ENCODE peak calls at places on chromosome 1, in eight cellular contexts. W is cardiac muscle cell, Y is GM06990, X is transverse colon, K is pancreas, C is Peyer's patch, Z is GM23338, R is K562. D is an unnamed sample. For H3K27me3, the result is how much of the 10 kb centered on the place peaks cover.

GRCh38 chr1:103250441-103250861 is 142.1 kb upstream of the COL11A1 start:
- DNase-seq in W (no peak), C (no peak), X (no peak), K (no peak), Z (peak), R (no peak), Y (no peak), D (no peak)

GRCh38 chr1:156859523-156860112 is 701 bp upstream of the INSRR start:
- DNase-seq in R (no peak), W (no peak), Z (peak), C (no peak), K (no peak), Y (no peak), X (no peak), D (no peak)

GRCh38 chr1:231147896-231148295 is 14.0 kb upstream of the TRIM67 start:
- DNase-seq in Z (no peak), C (no peak), R (no peak), X (no peak), W (no peak), Y (no peak), K (no peak), D (no peak)

GRCh38 chr1:55699151-55699695 is 484.1 kb upstream of the USP24 start:
- DNase-seq in R (no peak), X (no peak), C (no peak), Y (no peak), K (no peak), W (no peak), Z (no peak), D (no peak)

GRCh38 chr1:183932412-183932811 is 105.1 kb downstream of the COLGALT2 start:
- DNase-seq in C (no peak), Z (no peak), Y (no peak), X (peak), R (no peak), W (no peak), K (peak), D (peak)

GRCh38 chr1:42157667-42158066 is 4.5 kb downstream of the GUCA2B start:
- DNase-seq in R (no peak), Y (no peak), Z (peak), K (no peak), C (no peak), X (no peak), W (no peak), D (no peak)

GRCh38 chr1:5574641-5575040 is 417.6 kb downstream of the NPHP4 start:
- DNase-seq in Y (no peak), C (no peak), Z (no peak), K (no peak), R (no peak), X (no peak), W (no peak), D (no peak)

GRCh38 chr1:20124451-20125057 is 5.2 kb upstream of the PLA2G2D start:
- DNase-seq in C (no peak), Y (peak), Z (no peak), R (peak), K (no peak), X (peak), W (no peak), D (peak)

GRCh38 chr1:203034422-203035110 is 8.3 kb downstream of the PPFIA4 start:
- DNase-seq in W (no peak), C (no peak), Z (no peak), K (no peak), Y (no peak), X (no peak), R (no peak), D (no peak)

GRCh38 chr1:182235952-182236650 is 155.5 kb downstream of the GLUL start:
- DNase-seq in C (peak), R (peak), X (peak), K (no peak), Z (no peak), W (peak), Y (no peak), D (peak)

GRCh38 chr1:154335351-154335714 is 10.0 kb downstream of the ATP8B2 start:
- DNase-seq in C (no peak), W (no peak), Z (no peak), R (no peak), K (no peak), Y (no peak), X (no peak), D (no peak)
- H3K4me3 ChIP-seq in C (no peak), W (no peak), Z (no peak), R (no peak), K (no peak), Y (no peak), X (no peak), D (no peak)

GRCh38 chr1:205811660-205812059 is 1.3 kb downstream of the SLC41A1 start:
- DNase-seq in W (peak), R (peak), Y (no peak), Z (no peak), C (no peak), X (no peak), K (peak), D (no peak)

GRCh38 chr1:205809942-205810345 is 3.1 kb downstream of the SLC41A1 start:
- DNase-seq in Z (no peak), C (no peak), W (no peak), Y (no peak), X (no peak), K (peak), R (no peak), D (no peak)

GRCh38 chr1:205812271-205812877 is 624 bp downstream of the SLC41A1 start:
- DNase-seq in W (peak), X (peak), Z (peak), R (peak), K (no peak), C (no peak), Y (no peak), D (no peak)

GRCh38 chr1:205809469-205809868 is 3.5 kb downstream of the SLC41A1 start:
- DNase-seq in X (no peak), C (no peak), Y (no peak), W (no peak), R (no peak), K (no peak), Z (no peak), D (no peak)

DNA sequence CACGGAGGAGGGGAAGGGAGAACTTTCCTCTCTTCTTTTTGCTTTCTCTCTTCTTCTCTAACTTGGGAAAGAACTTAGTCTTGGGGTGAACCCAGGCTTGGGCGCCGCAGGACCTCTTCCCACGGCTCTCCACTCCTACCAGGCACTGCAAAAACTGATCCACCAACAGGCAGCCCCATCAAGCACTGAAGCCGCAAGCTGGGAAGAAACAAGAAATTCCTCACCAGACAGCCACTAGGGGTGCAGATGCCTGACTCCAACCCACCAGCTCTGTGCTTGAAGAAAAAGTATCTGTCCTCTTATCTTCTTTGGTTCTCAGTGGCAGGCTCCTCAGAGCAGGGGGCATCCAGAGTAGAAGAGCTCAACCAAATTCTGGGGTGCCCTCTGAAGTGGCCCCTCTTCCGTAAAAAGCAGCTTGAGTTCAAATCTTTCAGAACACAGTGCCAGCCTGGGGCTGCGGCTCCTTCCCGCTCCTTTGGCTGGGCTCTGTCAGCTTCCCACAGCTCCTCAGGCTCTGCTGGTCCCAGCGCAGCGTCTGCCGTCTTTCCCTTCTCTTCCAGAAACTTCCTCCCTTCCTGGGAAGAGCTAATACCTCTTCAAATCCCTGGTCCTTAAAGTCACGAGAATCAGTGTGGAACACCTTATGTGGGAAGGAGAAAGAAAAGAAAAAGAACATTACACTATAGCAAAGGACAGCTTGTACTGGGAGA is 2.4 kb downstream of the SLC41A1 start:
- DNase-seq in K (no peak), X (no peak), R (no peak), C (no peak), Y (no peak), Z (peak), W (peak), D (no peak)
- TF ChIP-seq CTCF in K (no peak), X (no peak), R (peak), C (no peak), Y (no peak), Z (peak), W (peak), D (peak)

DNA sequence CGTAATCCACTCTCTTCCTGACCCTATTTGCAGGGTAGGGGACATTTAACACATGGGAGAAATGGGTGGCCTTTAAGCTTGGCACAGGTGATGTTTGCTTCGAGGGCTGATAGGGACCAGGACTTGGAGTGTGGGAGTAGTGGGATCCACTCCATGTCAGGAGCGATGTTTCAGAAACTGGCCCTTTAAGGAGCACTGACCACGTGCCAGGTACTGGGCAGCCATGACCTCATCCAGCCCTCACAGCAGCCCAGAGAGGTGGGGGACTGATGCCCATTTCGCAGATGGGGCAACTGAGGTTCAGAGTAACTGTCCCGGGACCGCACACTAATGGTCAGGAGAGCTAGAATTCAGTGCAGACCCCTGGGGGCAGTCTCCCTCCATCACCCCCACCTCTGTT is 11.4 kb downstream of the PADI3 start:
- DNase-seq in W (no peak), R (no peak), X (no peak), K (no peak), C (no peak), Y (no peak), Z (no peak), D (no peak)
- H3K27me3 ChIP-seq in W (under half), R (half or more), X (under half), K (under half), C (under half), Y (under half), Z (under half), D (under half)

GRCh38 chr1:220366269-220366668 is 94.0 kb upstream of the RAB3GAP2 start:
- DNase-seq in Z (no peak), X (no peak), Y (no peak), C (no peak), K (no peak), W (no peak), R (no peak), D (no peak)

GRCh38 chr1:220369511-220369910 is 97.3 kb upstream of the RAB3GAP2 start:
- DNase-seq in W (no peak), C (no peak), Z (no peak), X (no peak), K (no peak), Y (no peak), R (no peak), D (no peak)

GRCh38 chr1:220370041-220370700 is 97.9 kb upstream of the RAB3GAP2 start:
- DNase-seq in Z (no peak), K (no peak), X (no peak), Y (no peak), W (peak), C (no peak), R (no peak), D (peak)

GRCh38 chr1:220367833-220368232 is 95.6 kb upstream of the RAB3GAP2 start:
- DNase-seq in X (no peak), Y (no peak), Z (no peak), K (no peak), W (no peak), C (no peak), R (no peak), D (no peak)

GRCh38 chr1:220368352-220369265 is 96.4 kb upstream of the RAB3GAP2 start:
- DNase-seq in X (no peak), K (no peak), Z (peak), R (no peak), C (no peak), Y (no peak), W (no peak), D (peak)
- H3K4me3 ChIP-seq in X (no peak), K (no peak), Z (no peak), R (no peak), C (no peak), Y (no peak), W (no peak), D (no peak)

GRCh38 chr1:33181906-33182305 is at the start of gene TRIM62:
- DNase-seq in Z (peak), R (peak), K (peak), X (peak), Y (peak), W (peak), C (peak), D (peak)
- TF ChIP-seq CTCF in Z (no peak), R (no peak), K (no peak), X (no peak), Y (no peak), W (no peak), C (no peak), D (no peak)

D was measured in bronchial epithelial cell.